ENCODE peak calls at places on chromosomes 12 and 14, in eight cellular contexts. Q is GM12865, V is RWPE1, I is transverse colon, R is colonic mucosa, B is astrocyte of the cerebellum, S is progenitor cell of endocrine pancreas, N is esophagus squamous epithelium. P is an unnamed sample.
A peak's percentile ranks its signal among the peaks of the same experiment; 100 is the strongest.

GRCh38 chr14:96051642-96052540 is 12.7 kb downstream of the C14orf132 start:
- DNase-seq in Q (peak; percentile 58), V (no peak), I (no peak), R (no peak), B (no peak), S (no peak), N (no peak), P (no peak)

GRCh38 chr14:56367416-56367815 is 212.2 kb upstream of the TMEM260 start:
- DNase-seq in Q (no peak), V (no peak), I (no peak), R (no peak), B (no peak), S (no peak), N (no peak), P (no peak)

GRCh38 chr14:103846569-103847438 is 571 bp downstream of the PPP1R13B start:
- DNase-seq in Q (peak; percentile 48), V (peak; percentile 47), I (peak; percentile 52), R (peak; percentile 35), B (no peak), S (peak; percentile 32), N (no peak), P (no peak)

GRCh38 chr12:94872671-94873367 is 130.7 kb downstream of the NDUFA12 start:
- DNase-seq in Q (peak; percentile 57), V (no peak), I (no peak), R (no peak), B (no peak), S (no peak), N (no peak), P (no peak)

GRCh38 chr12:123139926-123140674 is 10.8 kb downstream of the PITPNM2 start:
- DNase-seq in Q (no peak), V (no peak), I (peak; percentile 57), R (peak; percentile 75), B (no peak), S (no peak), N (no peak), P (no peak)

GRCh38 chr14:95069018-95069417 is 88.3 kb downstream of the DICER1 start:
- DNase-seq in Q (no peak), V (no peak), I (no peak), R (no peak), B (no peak), S (no peak), N (no peak), P (no peak)

GRCh38 chr12:105986779-105987686 is 151.7 kb downstream of the NUAK1 start:
- DNase-seq in Q (peak; percentile 8), V (no peak), I (no peak), R (no peak), B (no peak), S (no peak), N (no peak), P (peak; percentile 58)

GRCh38 chr14:24699052-24699451 is 65.1 kb upstream of the GZMB start:
- DNase-seq in Q (no peak), V (no peak), I (no peak), R (no peak), B (no peak), S (no peak), N (no peak), P (no peak)

GRCh38 chr14:104353921-104354701 is 215.7 kb downstream of the KIF26A start:
- DNase-seq in Q (no peak), V (no peak), I (peak; percentile 1), R (no peak), B (no peak), S (no peak), N (no peak), P (no peak)

GRCh38 chr12:120015313-120015712 is 26.3 kb downstream of the BICDL1 start:
- DNase-seq in Q (peak; percentile 42), V (no peak), I (no peak), R (no peak), B (no peak), S (no peak), N (no peak), P (no peak)

GRCh38 chr12:79373896-79374499 is 316.8 kb downstream of the PAWR start:
- DNase-seq in Q (peak; percentile 18), V (peak; percentile 53), I (no peak), R (peak; percentile 31), B (no peak), S (peak; percentile 18), N (no peak), P (no peak)

GRCh38 chr12:104294845-104295674 is 8.5 kb upstream of the EID3 start:
- DNase-seq in Q (no peak), V (no peak), I (no peak), R (no peak), B (no peak), S (no peak), N (no peak), P (no peak)

GRCh38 chr14:35829449-35829848 is 3.3 kb downstream of the BRMS1L start:
- DNase-seq in Q (no peak), V (no peak), I (no peak), R (no peak), B (no peak), S (no peak), N (no peak), P (no peak)

GRCh38 chr14:100317897-100318808 is 5.0 kb upstream of the SLC25A47 start:
- DNase-seq in Q (peak; percentile 78), V (no peak), I (peak; percentile 78), R (peak; percentile 72), B (no peak), S (peak; percentile 35), N (no peak), P (no peak)

GRCh38 chr12:4148418-4149056 is 125.0 kb upstream of the CCND2 start:
- DNase-seq in Q (peak; percentile 90), V (no peak), I (peak; percentile 80), R (peak; percentile 67), B (no peak), S (no peak), N (peak; percentile 30), P (no peak)

DNA sequence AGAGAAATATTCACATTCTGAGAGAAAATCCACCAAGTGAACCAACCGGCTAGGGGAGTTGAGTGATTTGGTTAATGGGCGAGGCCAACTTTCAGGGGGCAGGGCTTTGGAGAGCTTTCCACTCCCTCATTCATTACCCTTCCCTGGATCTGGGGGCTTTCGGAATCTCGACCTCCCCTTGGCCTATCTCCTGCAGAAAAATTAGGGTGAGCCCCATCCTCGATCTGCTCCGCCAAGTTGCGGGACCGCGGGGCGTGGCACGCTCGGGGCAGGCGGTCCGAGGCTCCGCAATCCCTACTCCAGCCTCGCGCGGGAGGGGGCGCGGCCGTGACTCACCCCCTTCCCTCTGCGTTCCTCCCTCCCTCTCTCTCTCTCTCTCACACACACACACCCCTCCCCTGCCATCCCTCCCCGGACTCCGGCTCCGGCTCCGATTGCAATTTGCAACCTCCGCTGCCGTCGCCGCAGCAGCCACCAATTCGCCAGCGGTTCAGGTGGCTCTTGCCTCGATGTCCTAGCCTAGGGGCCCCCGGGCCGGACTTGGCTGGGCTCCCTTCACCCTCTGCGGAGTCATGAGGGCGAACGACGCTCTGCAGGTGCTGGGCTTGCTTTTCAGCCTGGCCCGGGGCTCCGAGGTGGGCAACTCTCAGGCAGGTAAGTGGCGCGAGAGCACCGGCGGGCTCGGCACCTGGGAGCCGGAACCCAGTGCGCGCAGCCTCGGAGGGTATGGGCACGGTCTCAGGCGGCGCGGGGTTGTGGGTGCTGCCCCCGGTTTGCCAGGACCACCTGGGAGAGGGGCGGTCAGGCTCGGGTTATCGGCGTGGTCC is at the start of gene ERBB3:
- DNase-seq in Q (peak; percentile 18), V (peak; percentile 97), I (peak; percentile 90), R (peak; percentile 88), B (peak; percentile 15), S (peak; percentile 75), N (no peak), P (peak; percentile 42)
- TF ChIP-seq CTCF in Q (no peak), V (no peak), I (no peak), R (no peak), B (no peak), S (no peak), N (peak; percentile 18), P (no peak)

DNA sequence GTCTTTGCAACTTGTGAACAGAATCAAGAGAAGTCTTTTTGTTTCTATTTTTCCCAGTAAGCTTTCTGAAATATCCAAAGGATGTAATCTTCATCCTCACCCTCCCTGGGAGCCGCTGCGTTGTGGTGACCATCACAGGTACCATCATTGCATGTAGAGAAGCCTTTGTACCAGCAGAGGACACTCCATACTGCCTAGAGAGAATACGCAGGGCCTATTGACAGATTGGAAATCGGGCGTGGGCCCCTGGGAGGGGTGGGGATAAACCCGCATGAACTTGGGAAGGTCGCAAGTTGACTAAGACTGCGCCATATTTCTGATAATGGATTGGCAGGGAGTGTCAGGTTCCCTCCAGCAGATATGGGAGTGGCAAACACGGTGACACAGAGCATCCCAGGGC is 12.7 kb downstream of the KRT1 start:
- DNase-seq in Q (no peak), V (no peak), I (no peak), R (no peak), B (no peak), S (no peak), N (no peak), P (no peak)
- TF ChIP-seq CTCF in Q (peak; percentile 20), V (no peak), I (peak; percentile 24), R (no peak), B (no peak), S (peak; percentile 21), N (peak; percentile 10), P (peak; percentile 32)

DNA sequence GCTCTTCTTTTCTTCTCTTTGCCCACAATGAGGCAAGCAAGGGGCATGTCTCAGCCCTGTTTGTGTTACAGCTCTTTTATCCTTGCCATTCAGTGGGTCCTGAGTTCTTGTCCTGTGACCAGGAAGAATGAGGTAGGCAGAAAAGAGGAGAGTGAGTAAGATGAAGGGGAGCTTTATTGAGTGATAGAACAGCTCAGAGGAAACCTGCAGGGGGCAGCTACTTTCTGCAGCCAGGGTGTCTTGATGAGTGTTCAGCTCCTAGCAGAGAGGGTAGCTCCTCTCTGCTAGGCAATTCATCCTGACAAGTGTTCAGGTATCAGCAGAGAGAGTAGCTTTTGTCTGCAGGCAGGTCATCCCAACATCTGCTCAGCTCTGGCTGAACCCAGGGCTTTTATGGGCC is 41.0 kb downstream of the HSD17B6 start:
- DNase-seq in Q (no peak), V (no peak), I (no peak), R (no peak), B (no peak), S (no peak), N (no peak), P (no peak)
- TF ChIP-seq CTCF in Q (no peak), V (no peak), I (no peak), R (no peak), B (no peak), S (no peak), N (no peak), P (no peak)

GRCh38 chr14:73731111-73731510 is 16.9 kb upstream of the PNMA1 start:
- DNase-seq in Q (no peak), V (no peak), I (no peak), R (no peak), B (no peak), S (no peak), N (no peak), P (no peak)

GRCh38 chr14:73728106-73729014 is 14.2 kb upstream of the PNMA1 start:
- DNase-seq in Q (peak; percentile 86), V (peak; percentile 76), I (peak; percentile 94), R (peak; percentile 97), B (no peak), S (peak; percentile 77), N (no peak), P (no peak)

GRCh38 chr14:73727181-73727580 is 13.0 kb upstream of the PNMA1 start:
- DNase-seq in Q (no peak), V (no peak), I (no peak), R (no peak), B (no peak), S (no peak), N (no peak), P (no peak)

GRCh38 chr14:73729556-73730265 is 15.5 kb upstream of the PNMA1 start:
- DNase-seq in Q (no peak), V (no peak), I (no peak), R (peak; percentile 65), B (no peak), S (no peak), N (no peak), P (no peak)

GRCh38 chr14:73729015-73729330 is 14.8 kb upstream of the PNMA1 start:
- DNase-seq in Q (no peak), V (no peak), I (no peak), R (no peak), B (no peak), S (no peak), N (no peak), P (no peak)
- TF ChIP-seq CTCF in Q (no peak), V (peak; percentile 30), I (no peak), R (no peak), B (no peak), S (no peak), N (no peak), P (no peak)